ENCODE peak calls at places on chromosomes 11 and 22, in six cellular contexts. One of them, this sample, is unnamed.

GRCh38 chr11:107275632-107276031 is 182.0 kb downstream of the CWF19L2 start:
- DNase-seq in midbrain: no peak
- DNase-seq in coronary artery: no peak
- DNase-seq in mammary epithelial cell: no peak
- DNase-seq in DMS53: peak; percentile 42
- DNase-seq in IMR-90: no peak
- DNase-seq in this sample: no peak

GRCh38 chr22:39256979-39257378 is 12.2 kb upstream of the PDGFB start:
- DNase-seq in midbrain: no peak
- DNase-seq in coronary artery: no peak
- DNase-seq in mammary epithelial cell: no peak
- DNase-seq in DMS53: no peak
- DNase-seq in IMR-90: no peak
- DNase-seq in this sample: no peak

GRCh38 chr22:42150727-42151590 is 20.3 kb upstream of the CYP2D6 start:
- DNase-seq in midbrain: no peak
- DNase-seq in coronary artery: no peak
- DNase-seq in mammary epithelial cell: no peak
- DNase-seq in DMS53: no peak
- DNase-seq in IMR-90: no peak
- DNase-seq in this sample: no peak

GRCh38 chr22:49921508-49922278 is 3.3 kb downstream of the CRELD2 start:
- DNase-seq in midbrain: no peak
- DNase-seq in coronary artery: no peak
- DNase-seq in mammary epithelial cell: no peak
- DNase-seq in DMS53: no peak
- DNase-seq in IMR-90: no peak
- DNase-seq in this sample: no peak

GRCh38 chr11:40241524-40242037 is 1217.9 kb downstream of the LRRC4C start:
- DNase-seq in midbrain: no peak
- DNase-seq in coronary artery: no peak
- DNase-seq in mammary epithelial cell: no peak
- DNase-seq in DMS53: no peak
- DNase-seq in IMR-90: no peak
- DNase-seq in this sample: no peak

GRCh38 chr22:50218996-50219727 is 18.4 kb downstream of the SELENOO start:
- DNase-seq in midbrain: no peak
- DNase-seq in coronary artery: no peak
- DNase-seq in mammary epithelial cell: peak; percentile 42
- DNase-seq in DMS53: peak; percentile 96
- DNase-seq in IMR-90: peak; percentile 74
- DNase-seq in this sample: peak; percentile 91

GRCh38 chr11:93020248-93021088 is 51.0 kb downstream of the MTNR1B start:
- DNase-seq in midbrain: no peak
- DNase-seq in coronary artery: no peak
- DNase-seq in mammary epithelial cell: peak; percentile 98
- DNase-seq in DMS53: no peak
- DNase-seq in IMR-90: peak; percentile 92
- DNase-seq in this sample: no peak

GRCh38 chr11:65047581-65048422 is 6.8 kb downstream of the SAC3D1 start:
- DNase-seq in midbrain: no peak
- DNase-seq in coronary artery: no peak
- DNase-seq in mammary epithelial cell: no peak
- DNase-seq in DMS53: no peak
- DNase-seq in IMR-90: no peak
- DNase-seq in this sample: no peak

GRCh38 chr22:29206372-29207230 is 905 bp downstream of the EMID1 start:
- DNase-seq in midbrain: no peak
- DNase-seq in coronary artery: no peak
- DNase-seq in mammary epithelial cell: no peak
- DNase-seq in DMS53: no peak
- DNase-seq in IMR-90: no peak
- DNase-seq in this sample: no peak

GRCh38 chr11:63666874-63667273 is 4.3 kb downstream of the ATL3 start:
- DNase-seq in midbrain: no peak
- DNase-seq in coronary artery: no peak
- DNase-seq in mammary epithelial cell: peak; percentile 28
- DNase-seq in DMS53: no peak
- DNase-seq in IMR-90: peak; percentile 94
- DNase-seq in this sample: no peak

GRCh38 chr11:118662401-118663271 is 16.8 kb downstream of the TREH start:
- DNase-seq in midbrain: no peak
- DNase-seq in coronary artery: no peak
- DNase-seq in mammary epithelial cell: no peak
- DNase-seq in DMS53: no peak
- DNase-seq in IMR-90: no peak
- DNase-seq in this sample: no peak

GRCh38 chr11:65215441-65216076 is 33.8 kb downstream of the CAPN1 start:
- DNase-seq in midbrain: no peak
- DNase-seq in coronary artery: no peak
- DNase-seq in mammary epithelial cell: no peak
- DNase-seq in DMS53: no peak
- DNase-seq in IMR-90: no peak
- DNase-seq in this sample: no peak

GRCh38 chr11:75654314-75654713 is 14.5 kb downstream of the MAP6 start:
- DNase-seq in midbrain: no peak
- DNase-seq in coronary artery: no peak
- DNase-seq in mammary epithelial cell: peak; percentile 93
- DNase-seq in DMS53: no peak
- DNase-seq in IMR-90: peak; percentile 84
- DNase-seq in this sample: no peak

GRCh38 chr11:100515087-100515486 is 172.0 kb upstream of the ARHGAP42 start:
- DNase-seq in midbrain: no peak
- DNase-seq in coronary artery: no peak
- DNase-seq in mammary epithelial cell: peak; percentile 56
- DNase-seq in DMS53: no peak
- DNase-seq in IMR-90: peak; percentile 42
- DNase-seq in this sample: no peak

GRCh38 chr11:38553033-38553432 is 1955.0 kb upstream of the RAG2 start:
- DNase-seq in midbrain: no peak
- DNase-seq in coronary artery: no peak
- DNase-seq in mammary epithelial cell: no peak
- DNase-seq in DMS53: no peak
- DNase-seq in IMR-90: no peak
- DNase-seq in this sample: no peak

GRCh38 chr22:20777420-20778177 is 3.7 kb downstream of the SERPIND1 start:
- DNase-seq in midbrain: no peak
- DNase-seq in coronary artery: no peak
- DNase-seq in mammary epithelial cell: peak; percentile 94
- DNase-seq in DMS53: peak; percentile 60
- DNase-seq in IMR-90: peak; percentile 94
- DNase-seq in this sample: no peak

GRCh38 chr11:76781046-76781801 is 1.9 kb upstream of the TSKU start:
- DNase-seq in midbrain: no peak
- DNase-seq in coronary artery: no peak
- DNase-seq in mammary epithelial cell: no peak
- DNase-seq in DMS53: no peak
- DNase-seq in IMR-90: no peak
- DNase-seq in this sample: no peak

GRCh38 chr22:32800158-32800557 is 1.3 kb upstream of the TIMP3 start:
- DNase-seq in midbrain: no peak
- DNase-seq in coronary artery: no peak
- DNase-seq in mammary epithelial cell: no peak
- DNase-seq in DMS53: no peak
- DNase-seq in IMR-90: no peak
- DNase-seq in this sample: no peak